ENCODE peak calls at places on chromosomes 16 and 17, in eight cellular contexts. One of them, this sample, is unnamed.

GRCh38 chr17:57606111-57606875 is 138.8 kb downstream of the CCDC182 start:
- DNase-seq in cardiac muscle cell: no peak
- DNase-seq in NCI-H2081: no peak
- DNase-seq in cerebellar cortex: no peak
- DNase-seq in stimulated activated naive CD8-positive, alpha-beta T cell treated with anti-CD3 and anti-CD28 coated beads, Interleukin-15, Interleukin-2, amounts not matched to agents 100 U/mL and 50 U/mL, for 24 hours: no peak
- DNase-seq in bronchial epithelial cell: no peak
- DNase-seq in SW 1271: no peak
- DNase-seq in EL: no peak
- DNase-seq in this sample: no peak

GRCh38 chr16:5653041-5653440 is 555.4 kb upstream of the EEF2KMT start:
- DNase-seq in cardiac muscle cell: no peak
- DNase-seq in NCI-H2081: no peak
- DNase-seq in cerebellar cortex: no peak
- DNase-seq in stimulated activated naive CD8-positive, alpha-beta T cell treated with anti-CD3 and anti-CD28 coated beads, Interleukin-15, Interleukin-2, amounts not matched to agents 100 U/mL and 50 U/mL, for 24 hours: no peak
- DNase-seq in bronchial epithelial cell: no peak
- DNase-seq in SW 1271: no peak
- DNase-seq in EL: no peak
- DNase-seq in this sample: no peak

GRCh38 chr16:69619514-69619913 is 53.7 kb downstream of the NFAT5 start:
- DNase-seq in cardiac muscle cell: peak
- DNase-seq in NCI-H2081: no peak
- DNase-seq in cerebellar cortex: no peak
- DNase-seq in stimulated activated naive CD8-positive, alpha-beta T cell treated with anti-CD3 and anti-CD28 coated beads, Interleukin-15, Interleukin-2, amounts not matched to agents 100 U/mL and 50 U/mL, for 24 hours: no peak
- DNase-seq in bronchial epithelial cell: no peak
- DNase-seq in SW 1271: no peak
- DNase-seq in EL: no peak
- DNase-seq in this sample: no peak

GRCh38 chr16:3771513-3771912 is 54.2 kb upstream of the TRAP1 start:
- DNase-seq in cardiac muscle cell: no peak
- DNase-seq in NCI-H2081: no peak
- DNase-seq in cerebellar cortex: no peak
- DNase-seq in stimulated activated naive CD8-positive, alpha-beta T cell treated with anti-CD3 and anti-CD28 coated beads, Interleukin-15, Interleukin-2, amounts not matched to agents 100 U/mL and 50 U/mL, for 24 hours: no peak
- DNase-seq in bronchial epithelial cell: peak
- DNase-seq in SW 1271: no peak
- DNase-seq in EL: peak
- DNase-seq in this sample: no peak

GRCh38 chr17:76196675-76197074 is 43.6 kb downstream of the RNF157 start:
- DNase-seq in cardiac muscle cell: no peak
- DNase-seq in NCI-H2081: no peak
- DNase-seq in cerebellar cortex: peak
- DNase-seq in stimulated activated naive CD8-positive, alpha-beta T cell treated with anti-CD3 and anti-CD28 coated beads, Interleukin-15, Interleukin-2, amounts not matched to agents 100 U/mL and 50 U/mL, for 24 hours: no peak
- DNase-seq in bronchial epithelial cell: no peak
- DNase-seq in SW 1271: no peak
- DNase-seq in EL: no peak
- DNase-seq in this sample: no peak

GRCh38 chr17:79080761-79081290 is 6.2 kb downstream of the ENGASE start:
- DNase-seq in cardiac muscle cell: no peak
- DNase-seq in NCI-H2081: no peak
- DNase-seq in cerebellar cortex: no peak
- DNase-seq in stimulated activated naive CD8-positive, alpha-beta T cell treated with anti-CD3 and anti-CD28 coated beads, Interleukin-15, Interleukin-2, amounts not matched to agents 100 U/mL and 50 U/mL, for 24 hours: no peak
- DNase-seq in bronchial epithelial cell: no peak
- DNase-seq in SW 1271: no peak
- DNase-seq in EL: no peak
- DNase-seq in this sample: no peak

GRCh38 chr16:80994451-80994850 is 12.2 kb downstream of the CMC2 start:
- DNase-seq in cardiac muscle cell: no peak
- DNase-seq in NCI-H2081: no peak
- DNase-seq in cerebellar cortex: no peak
- DNase-seq in stimulated activated naive CD8-positive, alpha-beta T cell treated with anti-CD3 and anti-CD28 coated beads, Interleukin-15, Interleukin-2, amounts not matched to agents 100 U/mL and 50 U/mL, for 24 hours: no peak
- DNase-seq in bronchial epithelial cell: peak
- DNase-seq in SW 1271: no peak
- DNase-seq in EL: peak
- DNase-seq in this sample: no peak

GRCh38 chr17:40062347-40063033 is at the start of gene THRA:
- DNase-seq in cardiac muscle cell: peak
- DNase-seq in NCI-H2081: peak
- DNase-seq in cerebellar cortex: peak
- DNase-seq in stimulated activated naive CD8-positive, alpha-beta T cell treated with anti-CD3 and anti-CD28 coated beads, Interleukin-15, Interleukin-2, amounts not matched to agents 100 U/mL and 50 U/mL, for 24 hours: peak
- DNase-seq in bronchial epithelial cell: no peak
- DNase-seq in SW 1271: peak
- DNase-seq in EL: peak
- DNase-seq in this sample: no peak

GRCh38 chr17:76473541-76473985 is 6.2 kb downstream of the AANAT start:
- DNase-seq in cardiac muscle cell: peak
- DNase-seq in NCI-H2081: no peak
- DNase-seq in cerebellar cortex: no peak
- DNase-seq in stimulated activated naive CD8-positive, alpha-beta T cell treated with anti-CD3 and anti-CD28 coated beads, Interleukin-15, Interleukin-2, amounts not matched to agents 100 U/mL and 50 U/mL, for 24 hours: no peak
- DNase-seq in bronchial epithelial cell: no peak
- DNase-seq in SW 1271: no peak
- DNase-seq in EL: no peak
- DNase-seq in this sample: no peak

GRCh38 chr17:19753661-19754463 is 5.8 kb upstream of the ALDH3A1 start:
- DNase-seq in cardiac muscle cell: no peak
- DNase-seq in NCI-H2081: no peak
- DNase-seq in cerebellar cortex: peak
- DNase-seq in stimulated activated naive CD8-positive, alpha-beta T cell treated with anti-CD3 and anti-CD28 coated beads, Interleukin-15, Interleukin-2, amounts not matched to agents 100 U/mL and 50 U/mL, for 24 hours: no peak
- DNase-seq in bronchial epithelial cell: peak
- DNase-seq in SW 1271: peak
- DNase-seq in EL: peak
- DNase-seq in this sample: no peak

GRCh38 chr16:11340710-11341109 is 4.5 kb upstream of the RMI2 start:
- DNase-seq in cardiac muscle cell: no peak
- DNase-seq in NCI-H2081: no peak
- DNase-seq in cerebellar cortex: no peak
- DNase-seq in stimulated activated naive CD8-positive, alpha-beta T cell treated with anti-CD3 and anti-CD28 coated beads, Interleukin-15, Interleukin-2, amounts not matched to agents 100 U/mL and 50 U/mL, for 24 hours: no peak
- DNase-seq in bronchial epithelial cell: no peak
- DNase-seq in SW 1271: no peak
- DNase-seq in EL: no peak
- DNase-seq in this sample: no peak

GRCh38 chr17:61519139-61519538 is 66.9 kb downstream of the TBX4 start:
- DNase-seq in cardiac muscle cell: no peak
- DNase-seq in NCI-H2081: no peak
- DNase-seq in cerebellar cortex: no peak
- DNase-seq in stimulated activated naive CD8-positive, alpha-beta T cell treated with anti-CD3 and anti-CD28 coated beads, Interleukin-15, Interleukin-2, amounts not matched to agents 100 U/mL and 50 U/mL, for 24 hours: no peak
- DNase-seq in bronchial epithelial cell: no peak
- DNase-seq in SW 1271: no peak
- DNase-seq in EL: no peak
- DNase-seq in this sample: no peak

GRCh38 chr17:65022751-65023421 is 33.7 kb downstream of the GNA13 start:
- DNase-seq in cardiac muscle cell: no peak
- DNase-seq in NCI-H2081: no peak
- DNase-seq in cerebellar cortex: peak
- DNase-seq in stimulated activated naive CD8-positive, alpha-beta T cell treated with anti-CD3 and anti-CD28 coated beads, Interleukin-15, Interleukin-2, amounts not matched to agents 100 U/mL and 50 U/mL, for 24 hours: no peak
- DNase-seq in bronchial epithelial cell: peak
- DNase-seq in SW 1271: no peak
- DNase-seq in EL: peak
- DNase-seq in this sample: no peak

GRCh38 chr17:60134396-60135159 is 15.2 kb upstream of the CA4 start:
- DNase-seq in cardiac muscle cell: no peak
- DNase-seq in NCI-H2081: no peak
- DNase-seq in cerebellar cortex: no peak
- DNase-seq in stimulated activated naive CD8-positive, alpha-beta T cell treated with anti-CD3 and anti-CD28 coated beads, Interleukin-15, Interleukin-2, amounts not matched to agents 100 U/mL and 50 U/mL, for 24 hours: no peak
- DNase-seq in bronchial epithelial cell: no peak
- DNase-seq in SW 1271: peak
- DNase-seq in EL: peak
- DNase-seq in this sample: no peak

GRCh38 chr16:75080205-75081029 is 36.2 kb downstream of the LDHD start:
- DNase-seq in cardiac muscle cell: no peak
- DNase-seq in NCI-H2081: no peak
- DNase-seq in cerebellar cortex: no peak
- DNase-seq in stimulated activated naive CD8-positive, alpha-beta T cell treated with anti-CD3 and anti-CD28 coated beads, Interleukin-15, Interleukin-2, amounts not matched to agents 100 U/mL and 50 U/mL, for 24 hours: no peak
- DNase-seq in bronchial epithelial cell: peak
- DNase-seq in SW 1271: no peak
- DNase-seq in EL: peak
- DNase-seq in this sample: no peak

GRCh38 chr17:82316651-82317393 is 586 bp downstream of the CD7 start:
- DNase-seq in cardiac muscle cell: no peak
- DNase-seq in NCI-H2081: no peak
- DNase-seq in cerebellar cortex: no peak
- DNase-seq in stimulated activated naive CD8-positive, alpha-beta T cell treated with anti-CD3 and anti-CD28 coated beads, Interleukin-15, Interleukin-2, amounts not matched to agents 100 U/mL and 50 U/mL, for 24 hours: peak
- DNase-seq in bronchial epithelial cell: no peak
- DNase-seq in SW 1271: no peak
- DNase-seq in EL: no peak
- DNase-seq in this sample: no peak

GRCh38 chr17:10089221-10089799 is 109.1 kb downstream of the GAS7 start:
- DNase-seq in cardiac muscle cell: no peak
- DNase-seq in NCI-H2081: no peak
- DNase-seq in cerebellar cortex: no peak
- DNase-seq in stimulated activated naive CD8-positive, alpha-beta T cell treated with anti-CD3 and anti-CD28 coated beads, Interleukin-15, Interleukin-2, amounts not matched to agents 100 U/mL and 50 U/mL, for 24 hours: no peak
- DNase-seq in bronchial epithelial cell: no peak
- DNase-seq in SW 1271: no peak
- DNase-seq in EL: no peak
- DNase-seq in this sample: no peak

GRCh38 chr16:70324998-70325765 is 21.5 kb upstream of the DDX19A start:
- DNase-seq in cardiac muscle cell: no peak
- DNase-seq in NCI-H2081: no peak
- DNase-seq in cerebellar cortex: no peak
- DNase-seq in stimulated activated naive CD8-positive, alpha-beta T cell treated with anti-CD3 and anti-CD28 coated beads, Interleukin-15, Interleukin-2, amounts not matched to agents 100 U/mL and 50 U/mL, for 24 hours: no peak
- DNase-seq in bronchial epithelial cell: no peak
- DNase-seq in SW 1271: no peak
- DNase-seq in EL: no peak
- DNase-seq in this sample: no peak

GRCh38 chr17:70099884-70100283 is 24.9 kb downstream of the KCNJ16 start:
- DNase-seq in cardiac muscle cell: no peak
- DNase-seq in NCI-H2081: no peak
- DNase-seq in cerebellar cortex: no peak
- DNase-seq in stimulated activated naive CD8-positive, alpha-beta T cell treated with anti-CD3 and anti-CD28 coated beads, Interleukin-15, Interleukin-2, amounts not matched to agents 100 U/mL and 50 U/mL, for 24 hours: no peak
- DNase-seq in bronchial epithelial cell: no peak
- DNase-seq in SW 1271: no peak
- DNase-seq in EL: no peak
- DNase-seq in this sample: no peak

GRCh38 chr16:64712027-64712426 is 409.8 kb downstream of the CDH11 start:
- DNase-seq in cardiac muscle cell: no peak
- DNase-seq in NCI-H2081: no peak
- DNase-seq in cerebellar cortex: no peak
- DNase-seq in stimulated activated naive CD8-positive, alpha-beta T cell treated with anti-CD3 and anti-CD28 coated beads, Interleukin-15, Interleukin-2, amounts not matched to agents 100 U/mL and 50 U/mL, for 24 hours: no peak
- DNase-seq in bronchial epithelial cell: no peak
- DNase-seq in SW 1271: no peak
- DNase-seq in EL: no peak
- DNase-seq in this sample: no peak

GRCh38 chr17:80372922-80373570 is 41.9 kb upstream of the ENDOV start:
- DNase-seq in cardiac muscle cell: no peak
- DNase-seq in NCI-H2081: no peak
- DNase-seq in cerebellar cortex: no peak
- DNase-seq in stimulated activated naive CD8-positive, alpha-beta T cell treated with anti-CD3 and anti-CD28 coated beads, Interleukin-15, Interleukin-2, amounts not matched to agents 100 U/mL and 50 U/mL, for 24 hours: no peak
- DNase-seq in bronchial epithelial cell: no peak
- DNase-seq in SW 1271: no peak
- DNase-seq in EL: no peak
- DNase-seq in this sample: no peak

GRCh38 chr17:7138800-7139381 is 24.3 kb upstream of the ASGR2 start:
- DNase-seq in cardiac muscle cell: no peak
- DNase-seq in NCI-H2081: no peak
- DNase-seq in cerebellar cortex: no peak
- DNase-seq in stimulated activated naive CD8-positive, alpha-beta T cell treated with anti-CD3 and anti-CD28 coated beads, Interleukin-15, Interleukin-2, amounts not matched to agents 100 U/mL and 50 U/mL, for 24 hours: no peak
- DNase-seq in bronchial epithelial cell: peak
- DNase-seq in SW 1271: no peak
- DNase-seq in EL: no peak
- DNase-seq in this sample: no peak

GRCh38 chr16:85301171-85301690 is 189.0 kb upstream of the CIBAR2 start:
- DNase-seq in cardiac muscle cell: no peak
- DNase-seq in NCI-H2081: no peak
- DNase-seq in cerebellar cortex: no peak
- DNase-seq in stimulated activated naive CD8-positive, alpha-beta T cell treated with anti-CD3 and anti-CD28 coated beads, Interleukin-15, Interleukin-2, amounts not matched to agents 100 U/mL and 50 U/mL, for 24 hours: no peak
- DNase-seq in bronchial epithelial cell: no peak
- DNase-seq in SW 1271: no peak
- DNase-seq in EL: no peak
- DNase-seq in this sample: no peak

GRCh38 chr16:50021509-50021908 is 3.5 kb upstream of the CNEP1R1 start:
- DNase-seq in cardiac muscle cell: peak
- DNase-seq in NCI-H2081: no peak
- DNase-seq in cerebellar cortex: no peak
- DNase-seq in stimulated activated naive CD8-positive, alpha-beta T cell treated with anti-CD3 and anti-CD28 coated beads, Interleukin-15, Interleukin-2, amounts not matched to agents 100 U/mL and 50 U/mL, for 24 hours: no peak
- DNase-seq in bronchial epithelial cell: no peak
- DNase-seq in SW 1271: no peak
- DNase-seq in EL: peak
- DNase-seq in this sample: no peak

GRCh38 chr16:28562199-28562598 is 8.5 kb downstream of the SGF29 start:
- DNase-seq in cardiac muscle cell: no peak
- DNase-seq in NCI-H2081: no peak
- DNase-seq in cerebellar cortex: no peak
- DNase-seq in stimulated activated naive CD8-positive, alpha-beta T cell treated with anti-CD3 and anti-CD28 coated beads, Interleukin-15, Interleukin-2, amounts not matched to agents 100 U/mL and 50 U/mL, for 24 hours: no peak
- DNase-seq in bronchial epithelial cell: no peak
- DNase-seq in SW 1271: no peak
- DNase-seq in EL: no peak
- DNase-seq in this sample: no peak

This sample was measured in NCI-H1417 treated with DMSO at 0.1 percent for 48 hours.